ENCODE peak calls at places on chromosomes 11 and 22, in six cellular contexts. X is kidney; H is heart left ventricle; A is CD8-positive, alpha-beta T cell; M is OCI-LY7; J is neural progenitor cell. I is an unnamed sample.

GRCh38 chr11:135022430-135022829 is 610.4 kb upstream of the B3GAT1 start:
- DNase-seq in X (no peak), M (no peak), A (no peak), H (no peak), J (no peak), I (no peak)

GRCh38 chr11:118287006-118287405 is 17.5 kb upstream of the CD3E start:
- DNase-seq in J (no peak), X (no peak), M (no peak), A (no peak), H (no peak), I (no peak)

GRCh38 chr11:46450846-46451470 is 59.4 kb upstream of the CHRM4 start:
- DNase-seq in A (no peak), J (no peak), M (no peak), H (no peak), X (no peak), I (no peak)

GRCh38 chr22:47762141-47762540 is 999.7 kb downstream of the TBC1D22A start:
- DNase-seq in H (no peak), X (no peak), J (no peak), M (no peak), A (no peak), I (no peak)

GRCh38 chr22:28137036-28137435 is 218.0 kb upstream of the PITPNB start:
- DNase-seq in J (peak; percentile 18), X (no peak), A (no peak), H (no peak), M (no peak), I (no peak)

GRCh38 chr11:79219186-79220045 is 221.4 kb downstream of the TENM4 start:
- DNase-seq in J (no peak), H (no peak), A (no peak), X (no peak), M (no peak), I (no peak)

GRCh38 chr22:47450876-47451475 is 688.5 kb downstream of the TBC1D22A start:
- DNase-seq in H (no peak), M (no peak), J (no peak), X (no peak), A (no peak), I (no peak)

GRCh38 chr22:35380013-35380412 is 883 bp upstream of the HMOX1 start:
- DNase-seq in M (no peak), H (no peak), A (no peak), X (no peak), J (no peak), I (no peak)

GRCh38 chr22:35622132-35622913 is 5.2 kb upstream of the MB start:
- DNase-seq in J (peak; percentile 66), H (peak; percentile 66), A (no peak), X (peak; percentile 72), M (no peak), I (peak; percentile 79)

GRCh38 chr11:124752471-124753100 is 531 bp upstream of the VSIG2 start:
- DNase-seq in X (no peak), J (no peak), A (no peak), M (no peak), H (no peak), I (no peak)
- H3K4me3 ChIP-seq in X (no peak overlapping the region), J (no peak overlapping the region), A (no peak overlapping the region), M (no peak overlapping the region), H (no peak overlapping the region), I (no peak overlapping the region)

DNA sequence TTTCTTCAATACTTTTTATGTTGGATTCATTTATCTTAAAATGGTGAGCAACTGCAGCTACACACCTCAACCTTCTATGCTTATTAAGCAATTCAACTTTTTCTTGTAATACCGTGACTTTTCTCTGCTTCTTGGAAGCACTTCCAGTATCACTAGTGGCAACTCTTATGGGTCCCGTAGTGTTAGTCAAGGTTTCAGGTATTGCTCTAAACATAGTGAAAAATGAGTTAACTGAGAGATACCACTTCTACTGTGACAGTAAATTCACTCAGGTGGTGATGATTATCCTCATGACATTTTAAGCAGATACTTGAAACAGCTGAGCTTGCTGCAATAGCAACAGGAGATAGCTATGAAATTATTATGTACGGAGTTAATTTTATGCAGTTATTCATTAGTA is 18.9 kb downstream of the ZFP91 start:
- DNase-seq in M (no peak), X (no peak), J (no peak), H (no peak), A (no peak), I (no peak)
- H3K36me3 ChIP-seq in M (peaks cover 94% of the 10 kb centered on the region), X (no peaks in the 10 kb centered on the region), J (no peaks in the 10 kb centered on the region), H (peaks cover 4% of the 10 kb centered on the region), A (no peaks in the 10 kb centered on the region), I (no peaks in the 10 kb centered on the region)

DNA sequence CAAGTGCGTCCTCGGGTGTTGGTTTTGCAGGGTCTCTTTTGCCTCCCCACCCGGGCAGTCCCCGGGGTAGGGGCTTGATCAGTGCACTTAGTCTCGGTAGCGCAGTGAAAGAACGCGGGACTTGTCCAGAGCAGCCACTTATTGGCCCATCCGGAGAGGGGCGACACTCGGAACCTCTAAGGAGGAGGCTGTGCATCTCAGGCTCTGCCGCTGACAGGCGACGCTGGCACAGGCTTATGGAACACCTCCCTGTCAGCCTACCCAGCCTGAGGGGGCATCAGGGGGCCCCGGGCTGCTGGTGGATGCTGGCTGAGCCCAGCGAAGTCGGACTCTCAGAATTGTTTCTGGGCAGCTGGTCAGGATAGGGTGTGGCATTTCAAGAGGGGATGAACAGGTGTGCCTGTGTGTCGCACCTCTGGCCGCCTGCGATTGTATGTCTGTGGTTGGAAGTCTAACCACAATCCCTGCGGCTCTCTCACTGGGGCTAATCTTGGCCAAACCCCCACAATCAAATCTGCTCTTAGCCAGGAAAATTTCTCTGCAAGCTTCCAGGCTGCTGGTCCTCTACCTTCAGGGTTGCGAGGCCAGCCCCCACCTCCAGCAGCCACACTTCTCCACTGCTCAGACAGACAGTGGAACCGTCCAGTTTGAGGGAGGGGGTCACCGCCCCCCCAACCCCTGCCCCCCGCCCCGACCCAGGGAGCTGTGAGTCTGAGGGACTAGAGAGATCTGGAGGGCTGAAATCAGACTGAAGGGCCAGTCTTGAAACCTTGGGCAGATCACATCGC is 814 bp downstream of the ATG16L2 start:
- DNase-seq in H (peak; percentile 43), A (peak; percentile 27), M (peak; percentile 86), X (no peak), J (peak; percentile 88), I (no peak)
- TF ChIP-seq CTCF in H (no peak), A (peak; percentile 20), M (peak; percentile 60), X (no peak), J (peak; percentile 27), I (no peak)

GRCh38 chr11:72278911-72279310 is 34.9 kb upstream of the PHOX2A start:
- DNase-seq in H (no peak), A (no peak), X (no peak), M (no peak), J (no peak), I (no peak)
- H3K4me3 ChIP-seq in H (no peak overlapping the region), A (no peak overlapping the region), X (no peak overlapping the region), M (no peak overlapping the region), J (no peak overlapping the region), I (no peak overlapping the region)

DNA sequence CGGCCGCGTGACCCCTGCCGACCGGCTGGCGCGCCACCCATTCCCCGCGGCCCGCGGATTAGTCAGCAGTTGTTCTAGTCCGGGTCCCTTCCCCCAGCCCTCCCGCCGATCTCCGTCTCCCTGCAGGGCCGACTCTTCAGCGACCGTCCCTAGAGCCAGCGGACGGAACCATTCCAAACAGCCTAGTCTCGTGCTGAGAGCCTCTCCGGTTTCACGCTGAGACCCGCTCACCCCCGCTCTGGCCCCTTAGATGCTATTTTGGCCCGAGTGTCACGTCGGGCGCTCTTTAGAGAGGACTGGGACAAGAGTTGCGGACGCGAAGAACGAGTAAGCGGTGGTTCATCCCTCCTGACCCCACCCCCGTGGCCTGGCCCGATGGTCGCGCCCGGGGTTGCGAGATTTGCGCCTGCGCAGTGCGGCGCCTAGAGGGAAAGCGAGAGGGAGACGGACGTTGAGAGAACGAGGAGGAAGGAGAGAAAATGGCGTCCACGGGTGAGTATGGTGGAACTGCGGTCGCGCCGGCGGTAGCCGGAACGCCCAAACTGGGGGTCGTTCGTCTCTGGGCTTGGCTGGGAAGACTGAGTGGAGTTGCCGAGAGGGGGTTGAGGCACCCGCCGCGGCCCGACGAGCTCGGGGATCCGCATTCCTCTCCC is at the start of the genes EWSR1 and RHBDD3:
- DNase-seq in H (peak; percentile 95), A (peak; percentile 96), X (peak; percentile 98), M (peak; percentile 97), J (peak; percentile 97), I (peak; percentile 98)
- H3K36me3 ChIP-seq in H (peaks cover 48% of the 10 kb centered on the region), A (peaks cover 17% of the 10 kb centered on the region), X (peaks cover 10% of the 10 kb centered on the region), M (peaks cover 74% of the 10 kb centered on the region), J (peaks cover 7% of the 10 kb centered on the region), I (peaks cover 37% of the 10 kb centered on the region)